ENCODE peak calls at places on chromosome 22, in seven cellular contexts. One of them, this sample, is unnamed.

GRCh38 chr22:23251445-23252093 is 71.3 kb downstream of the BCR start:
- DNase-seq in stimulated activated CD4-positive, alpha-beta T cell treated with anti-CD3 and anti-CD28 coated beads, Interleukin-2, amount 100 ng/mL, for 24 hours: peak
- DNase-seq in NCI-H2029 treated with DMSO at 0.1 percent for 48 hours: no peak
- DNase-seq in Calu3: peak
- DNase-seq in lung microvascular endothelial cell: peak
- DNase-seq in T-helper 2 cell: no peak
- DNase-seq in breast epithelium: no peak
- DNase-seq in this sample: no peak

GRCh38 chr22:27443315-27443714 is 358.2 kb downstream of the MN1 start:
- DNase-seq in stimulated activated CD4-positive, alpha-beta T cell treated with anti-CD3 and anti-CD28 coated beads, Interleukin-2, amount 100 ng/mL, for 24 hours: no peak
- DNase-seq in NCI-H2029 treated with DMSO at 0.1 percent for 48 hours: no peak
- DNase-seq in Calu3: no peak
- DNase-seq in lung microvascular endothelial cell: no peak
- DNase-seq in T-helper 2 cell: no peak
- DNase-seq in breast epithelium: no peak
- DNase-seq in this sample: no peak

GRCh38 chr22:43389227-43389836 is 22.5 kb upstream of the MPPED1 start:
- DNase-seq in stimulated activated CD4-positive, alpha-beta T cell treated with anti-CD3 and anti-CD28 coated beads, Interleukin-2, amount 100 ng/mL, for 24 hours: no peak
- DNase-seq in NCI-H2029 treated with DMSO at 0.1 percent for 48 hours: no peak
- DNase-seq in Calu3: no peak
- DNase-seq in lung microvascular endothelial cell: no peak
- DNase-seq in T-helper 2 cell: no peak
- DNase-seq in breast epithelium: no peak
- DNase-seq in this sample: no peak

GRCh38 chr22:20418211-20418788 is 19.3 kb downstream of the SCARF2 start:
- DNase-seq in stimulated activated CD4-positive, alpha-beta T cell treated with anti-CD3 and anti-CD28 coated beads, Interleukin-2, amount 100 ng/mL, for 24 hours: peak
- DNase-seq in NCI-H2029 treated with DMSO at 0.1 percent for 48 hours: peak
- DNase-seq in Calu3: peak
- DNase-seq in lung microvascular endothelial cell: peak
- DNase-seq in T-helper 2 cell: peak
- DNase-seq in breast epithelium: peak
- DNase-seq in this sample: peak

GRCh38 chr22:23305922-23306374 is 125.6 kb downstream of the BCR start:
- DNase-seq in stimulated activated CD4-positive, alpha-beta T cell treated with anti-CD3 and anti-CD28 coated beads, Interleukin-2, amount 100 ng/mL, for 24 hours: no peak
- DNase-seq in NCI-H2029 treated with DMSO at 0.1 percent for 48 hours: no peak
- DNase-seq in Calu3: no peak
- DNase-seq in lung microvascular endothelial cell: peak
- DNase-seq in T-helper 2 cell: no peak
- DNase-seq in breast epithelium: peak
- DNase-seq in this sample: peak

GRCh38 chr22:29827091-29827490 is 11.0 kb downstream of the ASCC2 start:
- DNase-seq in stimulated activated CD4-positive, alpha-beta T cell treated with anti-CD3 and anti-CD28 coated beads, Interleukin-2, amount 100 ng/mL, for 24 hours: no peak
- DNase-seq in NCI-H2029 treated with DMSO at 0.1 percent for 48 hours: no peak
- DNase-seq in Calu3: no peak
- DNase-seq in lung microvascular endothelial cell: no peak
- DNase-seq in T-helper 2 cell: no peak
- DNase-seq in breast epithelium: no peak
- DNase-seq in this sample: no peak

GRCh38 chr22:45886502-45886901 is 90.5 kb downstream of the WNT7B start:
- DNase-seq in stimulated activated CD4-positive, alpha-beta T cell treated with anti-CD3 and anti-CD28 coated beads, Interleukin-2, amount 100 ng/mL, for 24 hours: no peak
- DNase-seq in NCI-H2029 treated with DMSO at 0.1 percent for 48 hours: no peak
- DNase-seq in Calu3: no peak
- DNase-seq in lung microvascular endothelial cell: no peak
- DNase-seq in T-helper 2 cell: no peak
- DNase-seq in breast epithelium: no peak
- DNase-seq in this sample: no peak

GRCh38 chr22:43000441-43001175 is 14.3 kb downstream of the PACSIN2 start:
- DNase-seq in stimulated activated CD4-positive, alpha-beta T cell treated with anti-CD3 and anti-CD28 coated beads, Interleukin-2, amount 100 ng/mL, for 24 hours: peak
- DNase-seq in NCI-H2029 treated with DMSO at 0.1 percent for 48 hours: no peak
- DNase-seq in Calu3: no peak
- DNase-seq in lung microvascular endothelial cell: peak
- DNase-seq in T-helper 2 cell: no peak
- DNase-seq in breast epithelium: no peak
- DNase-seq in this sample: no peak

GRCh38 chr22:37672920-37673453 is 2.4 kb upstream of the LGALS1 start:
- DNase-seq in stimulated activated CD4-positive, alpha-beta T cell treated with anti-CD3 and anti-CD28 coated beads, Interleukin-2, amount 100 ng/mL, for 24 hours: peak
- DNase-seq in NCI-H2029 treated with DMSO at 0.1 percent for 48 hours: no peak
- DNase-seq in Calu3: no peak
- DNase-seq in lung microvascular endothelial cell: no peak
- DNase-seq in T-helper 2 cell: no peak
- DNase-seq in breast epithelium: no peak
- DNase-seq in this sample: no peak

This sample was measured in dermis microvascular lymphatic vessel endothelial cell.